ENCODE peak calls at places on chromosomes 4 and X, in six cellular contexts. One of them, this sample, is unnamed.

GRCh38 chr4:184331155-184331995 is 113.7 kb upstream of the ENPP6 start:
- DNase-seq in heart left ventricle: no peak
- DNase-seq in pancreas: no peak
- DNase-seq in GM12878: no peak
- DNase-seq in Panc1: no peak
- DNase-seq in CD8-positive, alpha-beta memory T cell: no peak
- DNase-seq in this sample: no peak

GRCh38 chr4:9800878-9801277 is 19.4 kb downstream of the DRD5 start:
- DNase-seq in heart left ventricle: no peak
- DNase-seq in CD8-positive, alpha-beta memory T cell: no peak
- DNase-seq in GM12878: no peak
- DNase-seq in pancreas: no peak
- DNase-seq in Panc1: no peak
- DNase-seq in this sample: peak; percentile 6

GRCh38 chrX:74923942-74924448 is 1.3 kb downstream of the NEXMIF start:
- DNase-seq in pancreas: peak; percentile 64
- DNase-seq in Panc1: no peak
- DNase-seq in heart left ventricle: peak; percentile 40
- DNase-seq in CD8-positive, alpha-beta memory T cell: no peak
- DNase-seq in GM12878: no peak
- DNase-seq in this sample: peak; percentile 16

GRCh38 chr4:161822174-161822573 is 341.6 kb downstream of the FSTL5 start:
- DNase-seq in GM12878: no peak
- DNase-seq in CD8-positive, alpha-beta memory T cell: no peak
- DNase-seq in Panc1: no peak
- DNase-seq in pancreas: no peak
- DNase-seq in heart left ventricle: no peak
- DNase-seq in this sample: no peak

GRCh38 chr4:156756118-156756517 is 215.5 kb downstream of the PDGFC start:
- DNase-seq in pancreas: no peak
- DNase-seq in GM12878: no peak
- DNase-seq in heart left ventricle: no peak
- DNase-seq in CD8-positive, alpha-beta memory T cell: no peak
- DNase-seq in Panc1: no peak
- DNase-seq in this sample: no peak

GRCh38 chr4:150909116-150909515 is 106.0 kb downstream of the LRBA start:
- DNase-seq in CD8-positive, alpha-beta memory T cell: no peak
- DNase-seq in GM12878: no peak
- DNase-seq in Panc1: no peak
- DNase-seq in pancreas: no peak
- DNase-seq in heart left ventricle: no peak
- DNase-seq in this sample: peak; percentile 22

GRCh38 chr4:13988347-13989265 is 361.1 kb upstream of the BOD1L1 start:
- DNase-seq in Panc1: no peak
- DNase-seq in GM12878: no peak
- DNase-seq in CD8-positive, alpha-beta memory T cell: no peak
- DNase-seq in heart left ventricle: peak; percentile 44
- DNase-seq in pancreas: no peak
- DNase-seq in this sample: no peak

GRCh38 chrX:1449581-1450149 is 3.0 kb downstream of the ASMTL start:
- DNase-seq in Panc1: no peak
- DNase-seq in pancreas: no peak
- DNase-seq in GM12878: no peak
- DNase-seq in CD8-positive, alpha-beta memory T cell: no peak
- DNase-seq in heart left ventricle: no peak
- DNase-seq in this sample: no peak

GRCh38 chrX:151393514-151393913 is 3.5 kb upstream of the VMA21 start:
- DNase-seq in heart left ventricle: no peak
- DNase-seq in Panc1: no peak
- DNase-seq in pancreas: no peak
- DNase-seq in GM12878: no peak
- DNase-seq in CD8-positive, alpha-beta memory T cell: peak; percentile 55
- DNase-seq in this sample: peak; percentile 57

GRCh38 chrX:45824471-45824870 is 623.8 kb upstream of the DIPK2B start:
- DNase-seq in pancreas: no peak
- DNase-seq in CD8-positive, alpha-beta memory T cell: no peak
- DNase-seq in heart left ventricle: no peak
- DNase-seq in GM12878: no peak
- DNase-seq in Panc1: peak; percentile 84
- DNase-seq in this sample: peak; percentile 9

GRCh38 chr4:119209077-119209476 is 3.4 kb upstream of the USP53 start:
- DNase-seq in heart left ventricle: no peak
- DNase-seq in pancreas: no peak
- DNase-seq in Panc1: peak; percentile 88
- DNase-seq in CD8-positive, alpha-beta memory T cell: no peak
- DNase-seq in GM12878: no peak
- DNase-seq in this sample: peak; percentile 20

GRCh38 chrX:23742174-23742692 is 843 bp downstream of the ACOT9 start:
- DNase-seq in heart left ventricle: no peak
- DNase-seq in pancreas: no peak
- DNase-seq in CD8-positive, alpha-beta memory T cell: no peak
- DNase-seq in GM12878: no peak
- DNase-seq in Panc1: no peak
- DNase-seq in this sample: peak; percentile 35

GRCh38 chrX:46573331-46573895 is at the start of gene CHST7:
- DNase-seq in Panc1: no peak
- DNase-seq in pancreas: peak; percentile 73
- DNase-seq in GM12878: no peak
- DNase-seq in heart left ventricle: peak; percentile 87
- DNase-seq in CD8-positive, alpha-beta memory T cell: peak; percentile 57
- DNase-seq in this sample: peak; percentile 74

GRCh38 chr4:159764343-159764952 is 661.6 kb downstream of the RAPGEF2 start:
- DNase-seq in CD8-positive, alpha-beta memory T cell: no peak
- DNase-seq in pancreas: no peak
- DNase-seq in Panc1: no peak
- DNase-seq in GM12878: no peak
- DNase-seq in heart left ventricle: no peak
- DNase-seq in this sample: peak; percentile 50

GRCh38 chr4:122305853-122306252 is 73.0 kb upstream of the ADAD1 start:
- DNase-seq in pancreas: no peak
- DNase-seq in Panc1: no peak
- DNase-seq in CD8-positive, alpha-beta memory T cell: no peak
- DNase-seq in GM12878: no peak
- DNase-seq in heart left ventricle: no peak
- DNase-seq in this sample: no peak

GRCh38 chr4:167715176-167715575 is 377.2 kb upstream of the ANXA10 start:
- DNase-seq in GM12878: no peak
- DNase-seq in Panc1: no peak
- DNase-seq in heart left ventricle: no peak
- DNase-seq in pancreas: no peak
- DNase-seq in CD8-positive, alpha-beta memory T cell: no peak
- DNase-seq in this sample: no peak

GRCh38 chr4:19711871-19712270 is 539.8 kb upstream of the SLIT2 start:
- DNase-seq in GM12878: no peak
- DNase-seq in pancreas: no peak
- DNase-seq in CD8-positive, alpha-beta memory T cell: no peak
- DNase-seq in heart left ventricle: no peak
- DNase-seq in Panc1: peak; percentile 5
- DNase-seq in this sample: no peak

GRCh38 chr4:61590881-61591280 is 390.8 kb downstream of the ADGRL3 start:
- DNase-seq in GM12878: no peak
- DNase-seq in heart left ventricle: no peak
- DNase-seq in Panc1: no peak
- DNase-seq in pancreas: no peak
- DNase-seq in CD8-positive, alpha-beta memory T cell: no peak
- DNase-seq in this sample: no peak

GRCh38 chrX:9033989-9034388 is at the start of gene FAM9B:
- DNase-seq in pancreas: no peak
- DNase-seq in GM12878: no peak
- DNase-seq in heart left ventricle: no peak
- DNase-seq in Panc1: no peak
- DNase-seq in CD8-positive, alpha-beta memory T cell: no peak
- DNase-seq in this sample: no peak

GRCh38 chrX:154734101-154734781 is 16.6 kb downstream of the GAB3 start:
- DNase-seq in GM12878: no peak
- DNase-seq in CD8-positive, alpha-beta memory T cell: peak; percentile 21
- DNase-seq in Panc1: no peak
- DNase-seq in pancreas: no peak
- DNase-seq in heart left ventricle: peak; percentile 58
- DNase-seq in this sample: no peak

GRCh38 chrX:139738581-139738980 is 30.6 kb upstream of the MCF2 start:
- DNase-seq in heart left ventricle: no peak
- DNase-seq in Panc1: no peak
- DNase-seq in CD8-positive, alpha-beta memory T cell: no peak
- DNase-seq in GM12878: no peak
- DNase-seq in pancreas: no peak
- DNase-seq in this sample: peak; percentile 3

GRCh38 chr4:154507170-154507569 is 15.6 kb upstream of the DCHS2 start:
- DNase-seq in heart left ventricle: no peak
- DNase-seq in pancreas: no peak
- DNase-seq in Panc1: no peak
- DNase-seq in GM12878: no peak
- DNase-seq in CD8-positive, alpha-beta memory T cell: no peak
- DNase-seq in this sample: no peak

GRCh38 chrX:72107320-72107719 is 24.4 kb downstream of the RTL5 start:
- DNase-seq in GM12878: no peak
- DNase-seq in heart left ventricle: no peak
- DNase-seq in pancreas: peak; percentile 24
- DNase-seq in Panc1: no peak
- DNase-seq in CD8-positive, alpha-beta memory T cell: no peak
- DNase-seq in this sample: no peak

GRCh38 chr4:168981460-168981859 is 28.6 kb downstream of the CBR4 start:
- DNase-seq in heart left ventricle: no peak
- DNase-seq in pancreas: no peak
- DNase-seq in GM12878: no peak
- DNase-seq in Panc1: no peak
- DNase-seq in CD8-positive, alpha-beta memory T cell: no peak
- DNase-seq in this sample: no peak

GRCh38 chrX:54492340-54492739 is 3.7 kb downstream of the FGD1 start:
- DNase-seq in CD8-positive, alpha-beta memory T cell: no peak
- DNase-seq in heart left ventricle: no peak
- DNase-seq in Panc1: no peak
- DNase-seq in pancreas: no peak
- DNase-seq in GM12878: no peak
- DNase-seq in this sample: no peak

GRCh38 chr4:61336488-61336887 is 136.4 kb downstream of the ADGRL3 start:
- DNase-seq in CD8-positive, alpha-beta memory T cell: no peak
- DNase-seq in GM12878: no peak
- DNase-seq in pancreas: no peak
- DNase-seq in Panc1: no peak
- DNase-seq in heart left ventricle: no peak
- DNase-seq in this sample: no peak

DNA sequence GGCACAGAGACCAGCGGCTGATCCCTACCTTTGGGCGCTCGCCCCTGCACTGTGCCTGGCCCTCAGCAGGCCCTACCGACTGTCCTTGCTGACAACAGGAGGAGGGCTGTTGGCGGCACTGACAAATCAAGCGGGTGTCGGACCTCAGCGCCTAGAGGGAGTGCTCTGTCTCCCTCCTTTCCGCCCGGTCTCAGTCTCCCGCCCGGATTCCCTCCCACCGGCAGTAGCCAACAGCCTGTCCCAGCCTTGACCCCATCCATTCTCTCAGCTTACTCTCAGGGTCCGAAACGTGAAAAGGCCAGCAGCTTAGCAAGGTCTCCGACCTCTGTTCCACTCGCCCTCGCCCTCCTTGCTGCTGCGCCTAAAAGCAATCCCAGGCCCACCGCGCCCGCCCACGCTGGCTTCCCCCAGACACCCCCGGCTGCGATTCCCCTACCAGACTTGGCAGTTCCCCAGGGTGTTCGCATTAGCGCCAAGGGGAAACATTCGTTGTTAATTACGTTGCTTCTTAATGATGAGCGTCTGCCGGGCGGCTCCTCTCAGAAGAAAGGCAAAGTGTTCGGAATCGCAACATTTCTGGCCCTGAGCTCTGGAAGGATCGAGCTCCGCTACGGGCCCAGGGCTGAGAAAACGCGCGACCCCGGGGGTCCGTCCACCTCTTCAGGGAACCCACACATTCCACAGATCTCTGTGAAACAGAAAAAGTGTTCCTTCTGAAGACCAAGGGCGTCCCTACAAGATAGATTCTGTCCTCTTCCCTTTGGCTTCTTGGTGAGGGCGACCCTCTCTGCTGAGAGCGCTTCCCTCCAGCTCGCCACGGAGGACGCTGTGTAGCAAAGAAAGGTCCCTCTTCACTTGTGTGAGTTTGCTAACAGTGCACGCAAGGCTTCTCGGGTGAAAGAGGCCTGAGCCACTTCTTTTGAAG is 96.1 kb downstream of the SOWAHB start:
- DNase-seq in GM12878: no peak
- DNase-seq in Panc1: no peak
- DNase-seq in CD8-positive, alpha-beta memory T cell: no peak
- DNase-seq in pancreas: no peak
- DNase-seq in heart left ventricle: peak; percentile 77
- DNase-seq in this sample: no peak
- H3K4me3 ChIP-seq in GM12878: no peak overlapping the region
- H3K4me3 ChIP-seq in Panc1: no peak overlapping the region
- H3K4me3 ChIP-seq in CD8-positive, alpha-beta memory T cell: no peak overlapping the region
- H3K4me3 ChIP-seq in pancreas: no peak overlapping the region
- H3K4me3 ChIP-seq in heart left ventricle: peak overlapping the region; percentile 42
- H3K4me3 ChIP-seq in this sample: no peak overlapping the region

GRCh38 chrX:41090568-41091238 is 5.5 kb downstream of the USP9X start:
- DNase-seq in GM12878: no peak
- DNase-seq in pancreas: no peak
- DNase-seq in Panc1: no peak
- DNase-seq in CD8-positive, alpha-beta memory T cell: no peak
- DNase-seq in heart left ventricle: no peak
- DNase-seq in this sample: no peak
- H3K4me3 ChIP-seq in GM12878: peak overlapping the region; percentile 35
- H3K4me3 ChIP-seq in pancreas: no peak overlapping the region
- H3K4me3 ChIP-seq in Panc1: no peak overlapping the region
- H3K4me3 ChIP-seq in CD8-positive, alpha-beta memory T cell: no peak overlapping the region
- H3K4me3 ChIP-seq in heart left ventricle: no peak overlapping the region
- H3K4me3 ChIP-seq in this sample: peak overlapping the region; percentile 28

GRCh38 chr4:1201851-1202525 is 29.6 kb upstream of the SPON2 start:
- DNase-seq in Panc1: no peak
- DNase-seq in pancreas: peak; percentile 57
- DNase-seq in heart left ventricle: peak; percentile 82
- DNase-seq in CD8-positive, alpha-beta memory T cell: peak; percentile 81
- DNase-seq in GM12878: peak; percentile 65
- DNase-seq in this sample: peak; percentile 93
- H3K4me3 ChIP-seq in Panc1: no peak overlapping the region
- H3K4me3 ChIP-seq in pancreas: no peak overlapping the region
- H3K4me3 ChIP-seq in heart left ventricle: no peak overlapping the region
- H3K4me3 ChIP-seq in CD8-positive, alpha-beta memory T cell: peak overlapping the region; percentile 59
- H3K4me3 ChIP-seq in GM12878: no peak overlapping the region
- H3K4me3 ChIP-seq in this sample: peak overlapping the region; percentile 92

GRCh38 chr4:7302781-7303180 is 110.4 kb downstream of the SORCS2 start:
- DNase-seq in pancreas: no peak
- DNase-seq in heart left ventricle: no peak
- DNase-seq in Panc1: no peak
- DNase-seq in GM12878: no peak
- DNase-seq in CD8-positive, alpha-beta memory T cell: no peak
- DNase-seq in this sample: no peak

GRCh38 chr4:7304436-7304835 is 112.1 kb downstream of the SORCS2 start:
- DNase-seq in pancreas: no peak
- DNase-seq in CD8-positive, alpha-beta memory T cell: no peak
- DNase-seq in GM12878: no peak
- DNase-seq in heart left ventricle: peak; percentile 19
- DNase-seq in Panc1: no peak
- DNase-seq in this sample: no peak

GRCh38 chr4:7301126-7301785 is 108.9 kb downstream of the SORCS2 start:
- DNase-seq in CD8-positive, alpha-beta memory T cell: no peak
- DNase-seq in pancreas: no peak
- DNase-seq in heart left ventricle: peak; percentile 47
- DNase-seq in GM12878: no peak
- DNase-seq in Panc1: no peak
- DNase-seq in this sample: no peak

GRCh38 chr4:7301846-7302630 is 109.7 kb downstream of the SORCS2 start:
- DNase-seq in heart left ventricle: peak; percentile 54
- DNase-seq in pancreas: no peak
- DNase-seq in Panc1: no peak
- DNase-seq in GM12878: no peak
- DNase-seq in CD8-positive, alpha-beta memory T cell: no peak
- DNase-seq in this sample: no peak

GRCh38 chr4:7303561-7303960 is 111.2 kb downstream of the SORCS2 start:
- DNase-seq in heart left ventricle: peak; percentile 54
- DNase-seq in CD8-positive, alpha-beta memory T cell: no peak
- DNase-seq in pancreas: no peak
- DNase-seq in Panc1: no peak
- DNase-seq in GM12878: no peak
- DNase-seq in this sample: no peak
- H3K4me3 ChIP-seq in heart left ventricle: no peak overlapping the region
- H3K4me3 ChIP-seq in CD8-positive, alpha-beta memory T cell: no peak overlapping the region
- H3K4me3 ChIP-seq in pancreas: no peak overlapping the region
- H3K4me3 ChIP-seq in Panc1: no peak overlapping the region
- H3K4me3 ChIP-seq in GM12878: no peak overlapping the region
- H3K4me3 ChIP-seq in this sample: no peak overlapping the region

This sample was measured in GM12865.